ENCODE peak calls at places on chromosomes 4 and X, in seven cellular contexts. O is A549, Y is GM20000, M is H9, K is psoas muscle, Z is fibroblast of the aortic adventitia, L is cardiac fibroblast. B is an unnamed sample.

GRCh38 chrX:94058728-94059382 is 384.8 kb downstream of the FAM133A start:
- DNase-seq in L (no peak), O (no peak), K (no peak), Y (peak), Z (peak), M (peak), B (no peak)

GRCh38 chr4:177016541-177017141 is 223.9 kb upstream of the VEGFC start:
- DNase-seq in L (peak), Y (no peak), O (no peak), K (no peak), M (no peak), Z (peak), B (no peak)

GRCh38 chr4:140090215-140090731 is 63.7 kb downstream of the MAML3 start:
- DNase-seq in K (no peak), Y (no peak), Z (no peak), O (peak), L (no peak), M (no peak), B (no peak)

GRCh38 chr4:149048451-149049143 is 606.4 kb upstream of the NR3C2 start:
- DNase-seq in O (no peak), Y (no peak), K (no peak), Z (no peak), M (no peak), L (no peak), B (no peak)

GRCh38 chr4:95231713-95232112 is 317.1 kb downstream of the UNC5C start:
- DNase-seq in O (no peak), M (no peak), Y (no peak), K (no peak), L (no peak), Z (no peak), B (no peak)

GRCh38 chrX:63560601-63561218 is 209.6 kb upstream of the SPIN4 start:
- DNase-seq in Y (peak), M (peak), K (peak), O (peak), L (peak), Z (peak), B (peak)

GRCh38 chrX:13102636-13103035 is 58.2 kb upstream of the FAM9C start:
- DNase-seq in L (peak), Z (peak), O (no peak), K (no peak), Y (no peak), M (no peak), B (no peak)

GRCh38 chrX:148620023-148620422 is 119.6 kb downstream of the AFF2 start:
- DNase-seq in K (no peak), L (no peak), Y (no peak), O (no peak), Z (no peak), M (no peak), B (no peak)

GRCh38 chr4:41575207-41575606 is 37.2 kb downstream of the LIMCH1 start:
- DNase-seq in Z (no peak), O (no peak), Y (no peak), M (no peak), K (no peak), L (no peak), B (no peak)

GRCh38 chr4:24988776-24989175 is 42.0 kb downstream of the LGI2 start:
- DNase-seq in O (peak), K (no peak), M (peak), L (peak), Y (peak), Z (peak), B (no peak)
- TF ChIP-seq CTCF in O (peak), K (peak), M (peak), L (peak), Y (no peak), Z (peak), B (no peak)

DNA sequence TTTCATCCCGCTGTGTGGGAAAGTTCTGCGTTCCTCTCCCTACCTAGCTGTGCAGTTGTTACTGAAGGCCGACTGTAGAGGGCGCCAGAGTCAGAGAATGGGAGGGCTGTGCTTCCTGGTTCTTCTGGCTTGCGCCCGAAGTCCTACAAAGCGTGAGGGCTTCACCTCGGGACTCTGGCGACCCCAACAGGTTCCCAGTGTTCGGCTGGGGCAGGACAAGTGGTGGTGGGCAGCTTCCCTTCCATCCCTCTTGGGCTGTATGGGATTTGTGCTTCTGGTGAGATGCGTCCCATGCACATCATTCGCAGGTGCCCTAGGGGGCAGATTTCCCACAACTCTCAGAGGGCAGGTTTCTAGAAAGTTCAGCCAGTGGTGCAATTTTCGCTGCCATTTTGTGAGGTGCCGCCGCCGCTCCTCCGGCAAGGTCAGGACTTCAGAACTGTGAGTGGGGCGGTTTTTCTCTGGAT is 27.3 kb downstream of the CT45A3 start:
- DNase-seq in Z (no peak), O (peak), K (no peak), Y (peak), M (peak), L (no peak), B (no peak)
- TF ChIP-seq CTCF in Z (no peak), O (peak), K (peak), Y (peak), M (peak), L (peak), B (no peak)

DNA sequence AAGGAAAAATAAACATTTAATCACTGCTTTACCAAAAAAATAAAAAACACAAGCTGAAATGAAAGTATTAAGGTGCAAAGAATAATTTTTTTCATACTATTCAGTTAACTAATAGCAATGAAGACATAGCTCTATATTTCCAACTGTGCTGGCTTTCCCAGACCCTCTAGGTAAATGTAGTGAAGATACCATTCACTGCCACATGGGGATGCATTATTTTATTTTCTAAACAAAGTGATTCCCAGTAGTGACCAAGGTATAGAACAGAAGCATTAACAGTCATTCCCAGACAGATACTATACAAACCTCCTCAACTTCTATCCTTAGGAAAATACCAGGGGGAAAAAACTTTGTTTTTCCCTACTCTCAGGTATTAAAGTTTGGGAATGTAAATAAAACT is 39.4 kb downstream of the ANTXR2 start:
- DNase-seq in Z (no peak), K (no peak), L (no peak), O (no peak), Y (no peak), M (no peak), B (no peak)
- TF ChIP-seq CTCF in Z (peak), K (no peak), L (no peak), O (no peak), Y (no peak), M (peak), B (no peak)

GRCh38 chr4:74056114-74056857 is 17.8 kb upstream of the CXCL3 start:
- DNase-seq in L (peak), O (peak), Z (peak), Y (no peak), M (no peak), K (no peak), B (no peak)

GRCh38 chr4:74055096-74055495 is 16.6 kb upstream of the CXCL3 start:
- DNase-seq in Y (no peak), K (no peak), Z (no peak), L (no peak), O (no peak), M (no peak), B (no peak)

GRCh38 chr4:74056858-74057562 is 18.5 kb upstream of the CXCL3 start:
- DNase-seq in M (no peak), K (no peak), Y (no peak), L (peak), O (peak), Z (peak), B (no peak)

GRCh38 chr4:74055498-74055897 is 17.0 kb upstream of the CXCL3 start:
- DNase-seq in Y (no peak), M (no peak), K (no peak), Z (no peak), L (no peak), O (no peak), B (no peak)

GRCh38 chr4:74054483-74055032 is 16.1 kb upstream of the CXCL3 start:
- DNase-seq in O (no peak), L (no peak), K (no peak), Y (no peak), M (no peak), Z (no peak), B (no peak)
- TF ChIP-seq CTCF in O (no peak), L (no peak), K (no peak), Y (no peak), M (no peak), Z (no peak), B (no peak)

GRCh38 chrX:102129473-102129872 is 4.0 kb downstream of the TCEAL2 start:
- DNase-seq in O (peak), Z (peak), Y (no peak), K (no peak), M (no peak), L (peak), B (no peak)
- TF ChIP-seq CTCF in O (peak), Z (peak), Y (peak), K (peak), M (peak), L (peak), B (no peak)

DNA sequence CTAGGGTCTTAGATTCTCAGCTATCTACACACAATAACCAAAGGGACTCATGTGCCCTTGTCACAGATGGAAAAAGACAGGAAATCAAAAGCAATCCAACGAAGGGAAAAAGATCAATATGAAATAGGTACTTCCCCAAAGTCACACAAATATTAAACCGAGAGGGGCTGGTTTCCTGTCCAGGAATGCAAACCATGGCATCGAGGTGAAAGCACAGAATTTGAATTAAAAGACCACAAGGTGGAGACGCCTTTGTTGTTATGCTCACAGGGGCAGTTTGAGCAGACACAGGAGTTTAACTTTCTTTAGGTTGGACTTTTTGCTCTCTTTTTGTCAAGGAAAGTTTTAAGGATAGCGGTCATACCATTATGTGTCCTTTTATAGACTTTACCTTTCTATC is 14.3 kb downstream of the H2BW1 start:
- DNase-seq in Z (no peak), M (no peak), Y (no peak), K (no peak), O (no peak), L (no peak), B (no peak)
- TF ChIP-seq CTCF in Z (no peak), M (no peak), Y (no peak), K (no peak), O (no peak), L (no peak), B (no peak)

DNA sequence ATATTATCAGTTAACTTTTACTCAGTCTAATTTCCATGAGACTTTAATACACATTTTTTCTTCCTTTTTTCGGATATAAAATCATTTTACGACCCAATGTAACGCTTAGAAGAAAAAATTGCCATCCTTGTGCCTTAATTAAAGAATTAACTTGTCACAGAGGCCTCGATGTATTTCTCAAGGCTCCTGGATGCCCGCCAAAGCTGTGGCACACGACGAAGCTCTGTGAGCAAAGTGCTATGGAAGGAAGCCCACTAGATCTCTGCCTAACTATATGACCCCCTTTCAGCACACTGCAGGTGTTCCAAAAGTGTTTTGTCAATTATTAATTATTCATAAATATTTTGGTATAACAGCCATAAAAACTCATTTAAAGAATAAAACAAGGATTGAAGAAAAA is 54.4 kb downstream of the TAPT1 start:
- DNase-seq in Y (no peak), K (no peak), O (no peak), Z (no peak), L (no peak), M (no peak), B (no peak)
- TF ChIP-seq CTCF in Y (no peak), K (no peak), O (no peak), Z (no peak), L (no peak), M (no peak), B (no peak)

GRCh38 chr4:184983660-184984356 is 34.5 kb upstream of the HELT start:
- DNase-seq in K (peak), O (peak), L (peak), Y (peak), M (peak), Z (peak), B (peak)
- TF ChIP-seq CTCF in K (peak), O (peak), L (peak), Y (peak), M (peak), Z (peak), B (no peak)

GRCh38 chrX:77415161-77415560 is 32.0 kb upstream of the FGF16 start:
- DNase-seq in L (peak), O (no peak), Y (no peak), K (no peak), Z (peak), M (no peak), B (no peak)
- TF ChIP-seq CTCF in L (peak), O (peak), Y (no peak), K (no peak), Z (peak), M (peak), B (no peak)